ENCODE peak calls at places on chromosomes 2 and 18, in ten cellular contexts. G, Y, O, P, X, U, A, E, J and B are unnamed samples.
A peak's percentile ranks its signal among the peaks of the same experiment; 100 is the strongest.

GRCh38 chr2:190697421-190697820 is 48.5 kb downstream of the NAB1 start:
- DNase-seq in J (no peak), U (no peak), X (no peak), O (no peak), G (no peak), E (no peak), Y (no peak), P (no peak), A (no peak), B (no peak)

GRCh38 chr18:62384610-62385097 is 59.5 kb downstream of the TNFRSF11A start:
- DNase-seq in Y (no peak), G (no peak), O (no peak), E (no peak), P (no peak), U (no peak), J (no peak), X (no peak), A (peak; percentile 20), B (no peak)

GRCh38 chr2:120398961-120399888 is 53.3 kb downstream of the INHBB start:
- DNase-seq in X (peak; percentile 55), A (no peak), J (peak; percentile 36), G (peak; percentile 87), Y (no peak), E (no peak), O (no peak), P (no peak), U (no peak), B (no peak)

GRCh38 chr2:179348921-179349320 is 84.3 kb upstream of the SESTD1 start:
- DNase-seq in A (peak; percentile 53), U (no peak), Y (no peak), J (no peak), G (peak; percentile 3), E (no peak), P (no peak), O (no peak), X (no peak), B (no peak)

GRCh38 chr2:44135771-44136170 is 32.9 kb upstream of the PPM1B start:
- DNase-seq in Y (no peak), X (no peak), E (no peak), O (peak; percentile 75), P (no peak), U (no peak), J (no peak), A (peak; percentile 81), G (peak; percentile 56), B (peak; percentile 40)

GRCh38 chr2:217260441-217261080 is 400.7 kb upstream of the TNP1 start:
- DNase-seq in A (no peak), G (no peak), P (no peak), X (no peak), U (no peak), Y (no peak), O (no peak), J (no peak), E (no peak), B (no peak)

GRCh38 chr2:241804326-241805276 is 4.4 kb upstream of the NEU4 start:
- DNase-seq in G (no peak), P (no peak), U (no peak), J (no peak), O (no peak), A (no peak), E (peak; percentile 16), Y (peak; percentile 10), X (peak; percentile 61), B (no peak)

GRCh38 chr18:45412577-45412976 is 202.7 kb upstream of the SLC14A2 start:
- DNase-seq in G (peak; percentile 39), O (no peak), X (no peak), J (no peak), U (no peak), P (no peak), Y (peak; percentile 10), E (no peak), A (no peak), B (no peak)

GRCh38 chr2:145484443-145485086 is 964.6 kb upstream of the ZEB2 start:
- DNase-seq in E (no peak), G (peak; percentile 63), J (no peak), X (no peak), Y (peak; percentile 48), U (no peak), P (no peak), O (peak; percentile 66), A (peak; percentile 90), B (peak; percentile 72)

GRCh38 chr2:175605989-175606841 is 395.9 kb downstream of the LNPK start:
- DNase-seq in X (no peak), Y (peak; percentile 53), J (peak; percentile 41), U (no peak), A (no peak), P (no peak), G (no peak), E (no peak), O (no peak), B (no peak)

GRCh38 chr2:199848323-199848722 is 2.7 kb downstream of the FTCDNL1 start:
- DNase-seq in X (no peak), J (no peak), G (no peak), P (no peak), A (no peak), Y (no peak), O (no peak), U (no peak), E (no peak), B (no peak)

GRCh38 chr2:60294901-60295590 is 258.4 kb downstream of the BCL11A start:
- DNase-seq in A (no peak), E (peak; percentile 37), U (no peak), P (no peak), O (no peak), X (no peak), J (no peak), Y (no peak), G (no peak), B (no peak)

GRCh38 chr2:120104002-120104467 is 91.2 kb downstream of the EPB41L5 start:
- DNase-seq in O (peak; percentile 99), P (no peak), Y (peak; percentile 49), G (peak; percentile 84), A (peak; percentile 82), E (no peak), X (no peak), J (no peak), U (no peak), B (peak; percentile 88)

GRCh38 chr2:151553-152328 is 105.4 kb upstream of the FAM110C start:
- DNase-seq in U (no peak), A (no peak), E (no peak), P (no peak), Y (no peak), G (no peak), X (no peak), J (no peak), O (no peak), B (no peak)

GRCh38 chr2:121038831-121039230 is 246.2 kb downstream of the TFCP2L1 start:
- DNase-seq in P (no peak), Y (no peak), A (no peak), G (peak; percentile 85), U (no peak), X (no peak), O (no peak), J (peak; percentile 71), E (no peak), B (no peak)

GRCh38 chr18:31369478-31369877 is 7.1 kb upstream of the DSG4 start:
- DNase-seq in G (no peak), J (no peak), P (no peak), X (no peak), E (no peak), Y (no peak), A (no peak), U (no peak), O (no peak), B (no peak)

GRCh38 chr2:235005603-235006259 is 53.9 kb downstream of the SH3BP4 start:
- DNase-seq in A (peak; percentile 43), G (no peak), O (no peak), E (peak; percentile 56), P (no peak), J (no peak), Y (no peak), X (no peak), U (no peak), B (no peak)

GRCh38 chr18:7038330-7038846 is 79.2 kb downstream of the LAMA1 start:
- DNase-seq in U (no peak), X (peak; percentile 96), P (peak; percentile 92), O (peak; percentile 99), E (no peak), A (peak; percentile 88), J (peak; percentile 71), Y (peak; percentile 89), G (peak; percentile 87), B (peak; percentile 92)

GRCh38 chr2:207819839-207820784 is 50.4 kb upstream of the FZD5 start:
- DNase-seq in G (no peak), J (peak; percentile 90), O (no peak), A (no peak), Y (no peak), U (no peak), E (no peak), X (no peak), P (no peak), B (no peak)

GRCh38 chr18:46950064-46950656 is 32.8 kb downstream of the KATNAL2 start:
- DNase-seq in P (no peak), O (no peak), X (no peak), Y (peak; percentile 22), G (peak; percentile 32), A (peak; percentile 5), J (no peak), U (no peak), E (no peak), B (no peak)